ENCODE peak calls at places on chromosomes 2 and 18, in six cellular contexts. E is K562, L is ovary, B is SK-N-SH, Q is GM12878, H is upper lobe of left lung. R is an unnamed sample. For H3K36me3, the result is how much of the 10 kb centered on the place peaks cover.

GRCh38 chr2:172429351-172429968 is 2.1 kb downstream of the ITGA6 start:
- DNase-seq in E (no peak), L (no peak), B (no peak), Q (no peak), H (peak), R (no peak)

GRCh38 chr2:204116154-204116792 is 179.7 kb downstream of the ICOS start:
- DNase-seq in E (no peak), L (no peak), B (no peak), Q (no peak), H (no peak), R (no peak)

GRCh38 chr2:241189856-241190201 is 1.4 kb downstream of the ANO7 start:
- DNase-seq in E (no peak), L (peak), B (no peak), Q (no peak), H (no peak), R (no peak)

GRCh38 chr2:218898109-218898878 is 17.6 kb downstream of the WNT10A start:
- DNase-seq in E (peak), L (peak), B (peak), Q (no peak), H (peak), R (peak)

GRCh38 chr18:75958683-75959082 is 531.2 kb upstream of the SMIM21 start:
- DNase-seq in E (no peak), L (no peak), B (no peak), Q (no peak), H (no peak), R (no peak)

GRCh38 chr2:119489232-119489952 is 34.9 kb downstream of the SCTR start:
- DNase-seq in E (no peak), L (no peak), B (no peak), Q (no peak), H (no peak), R (no peak)

GRCh38 chr2:9790702-9791225 is 52.5 kb upstream of the TAF1B start:
- DNase-seq in E (no peak), L (no peak), B (no peak), Q (no peak), H (no peak), R (no peak)

GRCh38 chr18:43705850-43706249 is 428.6 kb upstream of the SYT4 start:
- DNase-seq in E (no peak), L (no peak), B (no peak), Q (no peak), H (no peak), R (no peak)

GRCh38 chr2:154194917-154195643 is 323.4 kb downstream of the GALNT13 start:
- DNase-seq in E (no peak), L (no peak), B (no peak), Q (no peak), H (no peak), R (no peak)

GRCh38 chr2:70891572-70892356 is 43.9 kb upstream of the ATP6V1B1 start:
- DNase-seq in E (no peak), L (no peak), B (no peak), Q (no peak), H (no peak), R (no peak)

GRCh38 chr2:70889716-70890037 is 46.0 kb upstream of the ATP6V1B1 start:
- DNase-seq in E (no peak), L (no peak), B (no peak), Q (no peak), H (no peak), R (no peak)

GRCh38 chr2:70888925-70889715 is 46.6 kb upstream of the ATP6V1B1 start:
- DNase-seq in E (no peak), L (no peak), B (no peak), Q (no peak), H (no peak), R (no peak)

GRCh38 chr2:70888389-70888924 is 47.2 kb upstream of the ATP6V1B1 start:
- DNase-seq in E (no peak), L (no peak), B (no peak), Q (no peak), H (no peak), R (no peak)

DNA sequence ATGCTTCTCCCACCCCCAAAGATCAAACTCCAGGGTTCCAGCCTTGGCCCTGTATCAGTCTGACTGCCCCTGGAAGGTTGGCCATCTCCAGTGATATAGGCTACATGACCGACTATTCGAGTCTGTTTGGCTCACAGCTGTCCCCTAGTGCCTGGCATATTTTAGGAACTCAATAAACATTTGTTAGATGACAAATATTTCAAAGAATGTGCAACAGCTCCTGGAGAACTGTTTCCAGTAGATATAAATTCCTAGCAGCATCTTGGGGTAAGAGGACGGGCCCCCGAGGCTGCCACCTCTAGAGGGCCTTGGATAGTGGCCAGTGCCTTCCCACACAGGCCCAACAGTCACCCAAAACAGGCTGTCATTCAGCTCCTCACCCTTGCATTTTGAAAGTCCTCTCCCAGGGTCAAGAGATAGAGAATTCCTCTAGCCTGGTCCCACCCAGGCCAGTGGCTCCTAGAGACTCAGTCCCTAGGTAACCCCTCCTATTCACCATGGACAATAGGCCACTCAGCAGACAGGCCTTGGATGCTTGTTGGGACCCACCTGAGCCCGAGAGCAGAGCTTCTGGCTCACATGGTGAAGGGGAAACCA is 45.1 kb upstream of the ATP6V1B1 start:
- DNase-seq in E (no peak), L (no peak), B (no peak), Q (no peak), H (no peak), R (no peak)
- H3K36me3 ChIP-seq in E (under half), L (under half), B (under half), Q (under half), H (under half), R (under half)

DNA sequence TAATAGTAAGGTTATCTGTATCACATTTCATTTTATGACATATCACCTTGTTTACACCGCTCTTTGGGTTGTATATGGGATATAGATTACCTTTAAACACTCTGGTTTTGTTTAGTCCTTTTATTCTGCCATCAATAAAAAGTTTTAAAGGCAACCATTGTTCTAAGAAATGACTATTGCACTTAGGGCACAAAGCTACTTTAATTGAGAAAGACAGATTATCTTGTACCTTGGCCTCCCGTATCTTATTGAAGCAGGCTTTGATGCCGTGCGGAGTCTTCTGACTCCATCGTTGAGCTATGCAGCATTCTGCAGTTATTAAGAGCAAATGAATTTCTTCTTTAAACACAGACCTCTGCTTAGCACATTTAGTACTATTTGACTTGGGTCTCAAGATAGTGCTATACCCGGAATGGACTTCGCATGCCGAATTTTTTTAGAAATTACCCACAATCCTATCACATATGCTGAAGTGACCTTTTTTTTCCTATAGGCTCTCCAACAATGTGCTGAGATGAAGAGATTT is 16.7 kb downstream of the PKDCC start:
- DNase-seq in E (no peak), L (no peak), B (no peak), Q (no peak), H (no peak), R (no peak)
- TF ChIP-seq EP300 in E (no peak), L (no peak), B (no peak), Q (no peak), H (peak), R (no peak)

DNA sequence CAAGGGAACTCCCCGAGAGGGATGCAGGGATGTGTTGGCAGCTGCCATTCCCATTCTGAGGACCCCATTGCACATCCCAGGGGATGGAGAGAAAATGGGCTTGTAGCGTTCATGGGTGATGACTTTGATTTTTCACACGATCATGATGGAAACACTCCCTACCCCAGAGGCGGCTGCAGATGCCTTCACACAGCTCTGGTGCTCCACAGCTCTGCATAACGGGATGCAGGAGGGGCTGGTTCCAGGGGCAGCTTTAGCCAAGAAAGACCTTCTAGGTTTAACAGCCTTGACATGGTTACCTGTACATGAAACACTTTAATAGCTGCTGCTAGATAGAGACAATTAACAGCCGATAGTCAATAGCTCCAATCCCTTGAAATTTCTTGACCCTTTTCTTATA is 88.7 kb downstream of the TPO start:
- DNase-seq in E (no peak), L (no peak), B (no peak), Q (no peak), H (no peak), R (no peak)
- H3K36me3 ChIP-seq in E (under half), L (under half), B (under half), Q (under half), H (under half), R (under half)

GRCh38 chr2:28390857-28391563 is 1.6 kb upstream of the FOSL2 start:
- DNase-seq in E (peak), L (peak), B (peak), Q (no peak), H (peak), R (peak)
- TF ChIP-seq EP300 in E (no peak), L (peak), B (no peak), Q (no peak), H (peak), R (peak)

DNA sequence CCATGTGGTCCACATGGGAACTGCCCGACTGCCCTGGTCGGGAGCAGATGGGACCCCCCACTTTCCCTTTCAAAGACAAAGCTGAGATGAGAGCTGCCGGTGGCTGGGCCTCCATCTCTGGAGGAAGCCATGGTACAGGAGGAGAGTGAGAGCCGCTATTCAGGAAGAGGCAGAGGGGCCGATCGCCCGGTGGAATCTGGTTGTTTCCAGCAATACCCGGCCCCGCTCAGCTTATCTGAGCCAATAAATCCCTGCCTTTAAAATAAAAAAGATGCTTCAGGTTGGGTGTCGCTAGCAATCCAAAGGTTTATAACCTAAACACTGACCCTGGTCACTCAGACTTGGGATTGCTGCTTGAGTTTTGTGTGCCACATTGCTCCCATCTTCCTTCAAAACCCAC is 15.2 kb upstream of the B3GNT7 start:
- DNase-seq in E (no peak), L (no peak), B (no peak), Q (no peak), H (no peak), R (no peak)
- H3K36me3 ChIP-seq in E (under half), L (under half), B (under half), Q (under half), H (under half), R (under half)

DNA sequence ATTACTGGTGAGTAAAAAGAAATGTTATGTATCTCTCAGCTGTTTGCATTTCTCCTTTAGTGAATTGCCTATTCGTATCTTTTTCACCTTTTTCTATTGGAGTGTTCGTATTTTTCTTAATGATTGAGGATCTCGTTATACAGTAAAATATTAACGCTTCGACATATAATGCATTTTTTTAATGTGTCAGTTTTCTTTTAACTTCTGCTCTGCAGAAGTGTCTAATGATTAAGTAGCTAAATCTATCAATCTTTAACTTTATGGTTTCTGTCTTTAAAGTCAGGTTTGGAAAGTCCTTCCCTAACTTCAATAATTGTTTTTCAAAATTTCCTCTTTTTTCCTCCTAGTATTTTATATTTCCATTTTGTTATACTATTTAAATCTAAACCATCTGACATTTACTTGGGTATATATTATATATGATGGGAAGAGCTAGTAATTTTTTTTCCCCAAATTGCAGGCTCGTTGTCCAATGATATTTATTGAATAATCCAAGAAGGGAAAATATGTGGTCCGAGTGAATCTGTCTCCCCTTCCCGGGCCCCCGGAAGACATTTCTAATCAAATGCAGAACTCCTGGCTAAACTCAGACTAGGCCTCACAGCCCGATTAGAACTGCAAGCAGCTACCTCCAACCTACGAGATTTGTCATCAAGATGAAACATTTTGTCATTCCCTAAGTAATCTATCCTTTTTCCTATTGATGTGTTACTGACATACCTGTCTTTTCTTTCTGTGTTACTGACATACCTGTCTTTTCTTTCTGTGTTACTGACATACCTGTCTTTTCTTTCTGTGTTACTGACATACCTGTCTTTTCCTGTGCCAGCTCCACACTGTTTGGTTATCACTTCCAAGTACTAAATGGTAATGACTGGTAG is 17.2 kb downstream of the PCBP1 start:
- DNase-seq in E (peak), L (peak), B (peak), Q (no peak), H (peak), R (no peak)
- TF ChIP-seq EP300 in E (peak), L (no peak), B (no peak), Q (no peak), H (no peak), R (peak)

DNA sequence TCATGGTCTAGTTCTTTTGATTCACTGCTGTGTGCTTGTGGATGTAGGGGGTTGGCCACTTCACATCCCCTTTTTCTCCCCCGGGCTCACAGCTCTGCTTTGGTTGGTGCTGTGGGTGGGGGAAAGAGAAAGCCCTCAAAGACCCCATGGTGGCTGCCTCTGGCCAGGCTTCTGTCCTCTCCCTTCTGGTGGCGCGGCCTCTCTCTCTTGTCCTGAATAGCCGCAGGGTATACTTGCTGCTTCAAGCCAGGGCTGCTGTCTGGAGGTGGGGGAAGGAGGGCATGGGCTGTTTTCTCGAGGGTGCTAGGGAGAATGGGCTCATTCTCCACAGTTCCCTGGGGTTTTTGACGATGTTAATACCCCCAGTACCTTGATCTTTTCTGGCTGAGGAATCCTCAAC is 53.9 kb downstream of the IL1R2 start:
- DNase-seq in E (no peak), L (no peak), B (no peak), Q (no peak), H (no peak), R (no peak)
- H3K36me3 ChIP-seq in E (under half), L (under half), B (under half), Q (under half), H (under half), R (under half)

GRCh38 chr2:106197878-106198277 is 3.8 kb upstream of the UXS1 start:
- DNase-seq in E (no peak), L (no peak), B (no peak), Q (no peak), H (no peak), R (peak)
- TF ChIP-seq EP300 in E (no peak), L (no peak), B (no peak), Q (no peak), H (peak), R (no peak)

R was measured in tibial nerve.